ENCODE peak calls at places on chromosome 9, in seven cellular contexts. I is adipocyte; G is cardiac muscle cell; R is CD4-positive, CD25-positive, alpha-beta regulatory T cell; C is adrenal gland; Y is fibroblast of lung; Z is heart right ventricle. D is an unnamed sample.
A peak's percentile ranks its signal among the peaks of the same experiment; 100 is the strongest.

GRCh38 chr9:78620764-78621163 is 323.8 kb downstream of the PSAT1 start:
- DNase-seq in G (no peak), Y (peak; percentile 82), C (no peak), I (peak; percentile 74), R (no peak), Z (no peak), D (no peak)

GRCh38 chr9:22160235-22160634 is 151.1 kb upstream of the CDKN2B start:
- DNase-seq in I (no peak), Z (no peak), R (no peak), C (no peak), G (no peak), Y (peak; percentile 92), D (no peak)

GRCh38 chr9:37963936-37964739 is 60.2 kb upstream of the SLC25A51 start:
- DNase-seq in G (peak; percentile 94), I (peak; percentile 97), Z (no peak), C (peak; percentile 79), R (no peak), Y (peak; percentile 99), D (no peak)

GRCh38 chr9:126235350-126235740 is 91.3 kb upstream of the MVB12B start:
- DNase-seq in G (no peak), I (no peak), R (no peak), C (no peak), Z (no peak), Y (no peak), D (no peak)

GRCh38 chr9:19925674-19926503 is 137.1 kb upstream of the SLC24A2 start:
- DNase-seq in I (peak; percentile 90), Z (peak; percentile 35), G (peak; percentile 84), Y (peak; percentile 72), R (peak; percentile 62), C (peak; percentile 76), D (peak; percentile 8)

GRCh38 chr9:7079051-7079450 is 321.3 kb downstream of the KDM4C start:
- DNase-seq in Y (no peak), R (no peak), Z (no peak), C (no peak), I (no peak), G (no peak), D (no peak)

GRCh38 chr9:136129176-136129575 is 10.5 kb upstream of the TMEM250 start:
- DNase-seq in Y (no peak), C (no peak), Z (no peak), G (no peak), I (no peak), R (no peak), D (no peak)

GRCh38 chr9:16368425-16369087 is 501.9 kb downstream of the BNC2 start:
- DNase-seq in R (no peak), I (peak; percentile 16), G (no peak), C (no peak), Z (no peak), Y (peak; percentile 68), D (no peak)

GRCh38 chr9:78669591-78669990 is 372.7 kb downstream of the PSAT1 start:
- DNase-seq in G (no peak), C (no peak), Y (peak; percentile 54), R (no peak), Z (no peak), I (no peak), D (no peak)

GRCh38 chr9:4139201-4139600 is 160.7 kb downstream of the GLIS3 start:
- DNase-seq in I (no peak), Y (no peak), Z (no peak), R (no peak), G (no peak), C (no peak), D (no peak)

GRCh38 chr9:107251756-107252322 is 31.2 kb upstream of the RAD23B start:
- DNase-seq in R (no peak), Y (peak; percentile 94), I (peak; percentile 93), C (peak; percentile 32), Z (no peak), G (peak; percentile 86), D (no peak)

GRCh38 chr9:131608469-131609115 is 63.3 kb downstream of the PRRT1B start:
- DNase-seq in Y (peak; percentile 93), Z (peak; percentile 59), G (peak; percentile 92), I (peak; percentile 86), R (no peak), C (peak; percentile 88), D (no peak)

GRCh38 chr9:11915699-11916098 is 777.5 kb upstream of the TYRP1 start:
- DNase-seq in C (no peak), Y (no peak), Z (no peak), R (no peak), G (no peak), I (no peak), D (no peak)

GRCh38 chr9:38380872-38381534 is 11.5 kb upstream of the ALDH1B1 start:
- DNase-seq in Z (no peak), G (no peak), C (no peak), I (no peak), R (no peak), Y (peak; percentile 27), D (no peak)

GRCh38 chr9:124784503-124784902 is 7.6 kb downstream of the OLFML2A start:
- DNase-seq in I (peak; percentile 40), G (peak; percentile 43), Y (no peak), R (no peak), Z (no peak), C (no peak), D (no peak)

GRCh38 chr9:83220737-83221136 is 157.8 kb upstream of the RASEF start:
- DNase-seq in R (no peak), I (peak; percentile 28), Z (no peak), Y (peak; percentile 90), C (peak; percentile 59), G (peak; percentile 89), D (no peak)

GRCh38 chr9:29214162-29214520 is 1640.9 kb upstream of the C9orf72 start:
- DNase-seq in Z (no peak), R (no peak), I (no peak), C (no peak), G (peak; percentile 1), Y (peak; percentile 3), D (no peak)

GRCh38 chr9:107213080-107213479 is 70.0 kb upstream of the RAD23B start:
- DNase-seq in Z (no peak), I (no peak), C (no peak), G (no peak), Y (no peak), R (no peak), D (no peak)

GRCh38 chr9:87682085-87682484 is 43.8 kb upstream of the CTSL start:
- DNase-seq in Y (no peak), I (no peak), C (no peak), G (no peak), R (no peak), Z (no peak), D (no peak)

GRCh38 chr9:38154501-38155421 is 85.7 kb upstream of the SHB start:
- DNase-seq in C (no peak), R (no peak), Z (no peak), I (no peak), Y (no peak), G (no peak), D (no peak)

GRCh38 chr9:35517552-35518211 is 27.8 kb downstream of the RUSC2 start:
- DNase-seq in G (no peak), C (no peak), R (no peak), I (no peak), Y (no peak), Z (no peak), D (no peak)

GRCh38 chr9:112360047-112360804 is 19.7 kb upstream of the HSDL2 start:
- DNase-seq in G (no peak), Y (peak; percentile 73), C (no peak), I (peak; percentile 63), R (no peak), Z (no peak), D (no peak)

GRCh38 chr9:124110307-124110915 is 98.8 kb downstream of the LHX2 start:
- DNase-seq in Y (peak; percentile 58), R (no peak), G (peak; percentile 79), Z (peak; percentile 35), I (peak; percentile 77), C (peak; percentile 67), D (no peak)

DNA sequence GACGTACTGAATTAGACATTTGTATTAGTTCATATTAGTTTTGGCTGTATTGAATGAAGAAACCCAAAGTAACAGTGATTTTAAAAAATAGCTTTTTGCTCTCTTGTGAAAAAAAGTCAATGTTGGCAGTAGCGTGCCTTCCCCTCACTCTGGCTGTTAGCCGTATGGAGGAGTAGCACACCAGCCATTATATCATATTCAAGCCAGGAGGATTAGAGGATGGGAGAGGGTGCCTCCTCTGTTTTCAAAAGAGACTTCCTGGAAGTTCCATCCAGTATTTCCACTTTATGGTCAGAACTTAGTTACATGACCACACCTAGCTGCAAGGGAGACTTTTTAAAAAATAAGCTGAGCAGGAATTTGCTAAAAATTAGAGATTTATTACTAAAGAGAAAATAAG is 41.2 kb downstream of the GPR21 start:
- DNase-seq in R (no peak), Z (no peak), C (no peak), I (no peak), G (no peak), Y (no peak), D (no peak)
- H3K4me3 ChIP-seq in R (no peak overlapping the region), Z (no peak overlapping the region), C (no peak overlapping the region), I (peak overlapping the region; percentile 53), G (no peak overlapping the region), Y (no peak overlapping the region), D (no peak overlapping the region)

GRCh38 chr9:138111607-138112006 is 234.0 kb downstream of the CACNA1B start:
- DNase-seq in G (no peak), C (no peak), I (no peak), Y (no peak), R (no peak), Z (no peak), D (no peak)
- H3K9me3 ChIP-seq in G (no peaks in the 10 kb centered on the region), C (no peaks in the 10 kb centered on the region), I (no peaks in the 10 kb centered on the region), Y (no peaks in the 10 kb centered on the region), R (no peaks in the 10 kb centered on the region), Z (no peaks in the 10 kb centered on the region), D (no peaks in the 10 kb centered on the region)

DNA sequence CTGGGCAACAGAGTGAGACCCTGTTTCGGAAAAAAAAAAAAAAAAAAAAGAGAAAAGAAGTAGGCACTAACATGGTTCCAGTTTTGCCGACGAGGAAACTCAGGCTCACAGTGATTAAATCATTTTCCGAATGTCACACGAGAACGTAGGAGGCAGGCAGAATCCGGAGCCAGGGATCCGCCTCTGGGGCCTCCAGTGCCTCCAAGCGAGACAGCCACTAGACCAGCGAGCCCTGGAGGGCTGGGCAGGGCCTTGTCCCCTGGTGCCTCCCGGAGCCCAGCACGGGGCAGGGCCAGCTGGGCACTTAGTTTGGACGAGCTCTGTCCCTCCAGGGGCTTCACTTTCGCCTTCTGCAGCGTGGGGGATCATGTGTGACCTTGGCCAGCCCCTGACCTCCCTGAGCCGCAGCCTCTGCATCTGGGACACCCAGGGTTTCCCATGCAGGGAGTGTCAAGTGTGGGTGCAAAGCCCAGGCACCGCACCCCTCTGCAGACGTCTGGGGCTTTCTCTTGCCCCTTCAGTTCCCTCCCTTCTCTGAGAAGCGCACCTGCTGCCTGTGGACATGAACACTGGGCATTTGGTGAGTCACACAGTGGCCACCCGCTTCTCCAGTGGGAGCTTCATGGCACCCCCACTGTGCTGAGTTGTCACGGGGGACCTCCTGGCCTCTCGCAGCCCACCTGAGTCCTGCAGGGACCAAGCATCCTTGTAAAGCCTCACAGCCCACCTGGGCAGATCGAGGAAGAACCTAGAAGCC is 80.3 kb downstream of the RXRA start:
- DNase-seq in C (peak; percentile 59), Y (no peak), I (peak; percentile 33), G (no peak), Z (peak; percentile 65), R (no peak), D (no peak)
- H3K4me3 ChIP-seq in C (no peak overlapping the region), Y (peak overlapping the region; percentile 13), I (peak overlapping the region; percentile 67), G (no peak overlapping the region), Z (peak overlapping the region; percentile 41), R (peak overlapping the region; percentile 52), D (peak overlapping the region; percentile 15)

DNA sequence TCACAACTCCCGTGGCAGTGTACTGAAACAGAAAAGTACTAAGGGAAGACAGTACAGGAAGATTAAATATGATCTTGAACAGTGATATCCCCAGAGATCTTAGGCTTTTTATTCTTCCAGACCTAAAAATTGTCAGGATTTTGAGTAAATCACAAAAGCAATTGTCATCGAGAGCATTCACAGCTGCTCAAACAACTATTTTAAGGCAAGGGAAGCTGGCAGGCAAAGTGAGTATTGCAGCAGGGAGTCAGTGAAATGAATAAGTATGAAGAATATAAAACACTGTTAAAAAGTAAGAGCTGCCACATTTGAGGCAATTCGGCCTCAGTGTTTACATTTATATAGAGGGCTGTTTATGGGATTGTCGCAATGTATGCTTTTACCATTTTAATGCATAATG is 479.0 kb downstream of the CAAP1 start:
- DNase-seq in G (no peak), Z (no peak), Y (no peak), R (no peak), I (no peak), C (no peak), D (no peak)
- H3K9me3 ChIP-seq in G (no peaks in the 10 kb centered on the region), Z (no peaks in the 10 kb centered on the region), Y (no peaks in the 10 kb centered on the region), R (no peaks in the 10 kb centered on the region), I (no peaks in the 10 kb centered on the region), C (no peaks in the 10 kb centered on the region), D (no peaks in the 10 kb centered on the region)